ENCODE peak calls at places on chromosomes 12 and 14, in seven cellular contexts. One of them, this sample, is unnamed.

GRCh38 chr12:48717252-48717695 is 767 bp upstream of the CCNT1 start:
- DNase-seq in amniotic stem cell: no peak
- DNase-seq in RCC 7860: no peak
- DNase-seq in activated T-cell treated with anti-CD3 and anti-CD28 coated beads, Interleukin-2, amount 50 U/mL, for 1 hour: no peak
- DNase-seq in EH: peak
- DNase-seq in stimulated activated CD8-positive, alpha-beta memory T cell treated with anti-CD3 and anti-CD28 coated beads, Interleukin-15, amount 100 ng/mL, for 24 hours: no peak
- DNase-seq in H7: peak
- DNase-seq in this sample: no peak

GRCh38 chr12:94147991-94148840 is at the start of gene PLXNC1:
- DNase-seq in amniotic stem cell: peak
- DNase-seq in RCC 7860: no peak
- DNase-seq in activated T-cell treated with anti-CD3 and anti-CD28 coated beads, Interleukin-2, amount 50 U/mL, for 1 hour: peak
- DNase-seq in EH: peak
- DNase-seq in stimulated activated CD8-positive, alpha-beta memory T cell treated with anti-CD3 and anti-CD28 coated beads, Interleukin-15, amount 100 ng/mL, for 24 hours: peak
- DNase-seq in H7: peak
- DNase-seq in this sample: peak

GRCh38 chr14:22200977-22201605 is 387.9 kb downstream of the DAD1 start:
- DNase-seq in amniotic stem cell: peak
- DNase-seq in RCC 7860: peak
- DNase-seq in activated T-cell treated with anti-CD3 and anti-CD28 coated beads, Interleukin-2, amount 50 U/mL, for 1 hour: no peak
- DNase-seq in EH: peak
- DNase-seq in stimulated activated CD8-positive, alpha-beta memory T cell treated with anti-CD3 and anti-CD28 coated beads, Interleukin-15, amount 100 ng/mL, for 24 hours: no peak
- DNase-seq in H7: peak
- DNase-seq in this sample: no peak

GRCh38 chr12:100733817-100734593 is 60.6 kb upstream of the ANO4 start:
- DNase-seq in amniotic stem cell: peak
- DNase-seq in RCC 7860: no peak
- DNase-seq in activated T-cell treated with anti-CD3 and anti-CD28 coated beads, Interleukin-2, amount 50 U/mL, for 1 hour: no peak
- DNase-seq in EH: peak
- DNase-seq in stimulated activated CD8-positive, alpha-beta memory T cell treated with anti-CD3 and anti-CD28 coated beads, Interleukin-15, amount 100 ng/mL, for 24 hours: no peak
- DNase-seq in H7: no peak
- DNase-seq in this sample: no peak

GRCh38 chr14:54350196-54350595 is 46.6 kb upstream of the CDKN3 start:
- DNase-seq in amniotic stem cell: no peak
- DNase-seq in RCC 7860: no peak
- DNase-seq in activated T-cell treated with anti-CD3 and anti-CD28 coated beads, Interleukin-2, amount 50 U/mL, for 1 hour: no peak
- DNase-seq in EH: peak
- DNase-seq in stimulated activated CD8-positive, alpha-beta memory T cell treated with anti-CD3 and anti-CD28 coated beads, Interleukin-15, amount 100 ng/mL, for 24 hours: no peak
- DNase-seq in H7: no peak
- DNase-seq in this sample: no peak

GRCh38 chr12:48037267-48037915 is 33.1 kb upstream of the COL2A1 start:
- DNase-seq in amniotic stem cell: no peak
- DNase-seq in RCC 7860: no peak
- DNase-seq in activated T-cell treated with anti-CD3 and anti-CD28 coated beads, Interleukin-2, amount 50 U/mL, for 1 hour: no peak
- DNase-seq in EH: peak
- DNase-seq in stimulated activated CD8-positive, alpha-beta memory T cell treated with anti-CD3 and anti-CD28 coated beads, Interleukin-15, amount 100 ng/mL, for 24 hours: no peak
- DNase-seq in H7: peak
- DNase-seq in this sample: no peak

GRCh38 chr12:2267624-2268477 is 215.1 kb downstream of the CACNA1C start:
- DNase-seq in amniotic stem cell: peak
- DNase-seq in RCC 7860: peak
- DNase-seq in activated T-cell treated with anti-CD3 and anti-CD28 coated beads, Interleukin-2, amount 50 U/mL, for 1 hour: no peak
- DNase-seq in EH: peak
- DNase-seq in stimulated activated CD8-positive, alpha-beta memory T cell treated with anti-CD3 and anti-CD28 coated beads, Interleukin-15, amount 100 ng/mL, for 24 hours: no peak
- DNase-seq in H7: peak
- DNase-seq in this sample: no peak

GRCh38 chr12:8011331-8011730 is 21.2 kb upstream of the FOXJ2 start:
- DNase-seq in amniotic stem cell: no peak
- DNase-seq in RCC 7860: no peak
- DNase-seq in activated T-cell treated with anti-CD3 and anti-CD28 coated beads, Interleukin-2, amount 50 U/mL, for 1 hour: no peak
- DNase-seq in EH: no peak
- DNase-seq in stimulated activated CD8-positive, alpha-beta memory T cell treated with anti-CD3 and anti-CD28 coated beads, Interleukin-15, amount 100 ng/mL, for 24 hours: no peak
- DNase-seq in H7: no peak
- DNase-seq in this sample: no peak

GRCh38 chr12:52873513-52873831 is 24.7 kb upstream of the KRT78 start:
- DNase-seq in amniotic stem cell: no peak
- DNase-seq in RCC 7860: no peak
- DNase-seq in activated T-cell treated with anti-CD3 and anti-CD28 coated beads, Interleukin-2, amount 50 U/mL, for 1 hour: no peak
- DNase-seq in EH: no peak
- DNase-seq in stimulated activated CD8-positive, alpha-beta memory T cell treated with anti-CD3 and anti-CD28 coated beads, Interleukin-15, amount 100 ng/mL, for 24 hours: no peak
- DNase-seq in H7: no peak
- DNase-seq in this sample: no peak

GRCh38 chr14:95432152-95433093 is 84.0 kb downstream of the SYNE3 start:
- DNase-seq in amniotic stem cell: no peak
- DNase-seq in RCC 7860: no peak
- DNase-seq in activated T-cell treated with anti-CD3 and anti-CD28 coated beads, Interleukin-2, amount 50 U/mL, for 1 hour: no peak
- DNase-seq in EH: peak
- DNase-seq in stimulated activated CD8-positive, alpha-beta memory T cell treated with anti-CD3 and anti-CD28 coated beads, Interleukin-15, amount 100 ng/mL, for 24 hours: no peak
- DNase-seq in H7: peak
- DNase-seq in this sample: no peak

GRCh38 chr12:22539055-22539454 is 5.3 kb downstream of the C2CD5 start:
- DNase-seq in amniotic stem cell: no peak
- DNase-seq in RCC 7860: no peak
- DNase-seq in activated T-cell treated with anti-CD3 and anti-CD28 coated beads, Interleukin-2, amount 50 U/mL, for 1 hour: no peak
- DNase-seq in EH: no peak
- DNase-seq in stimulated activated CD8-positive, alpha-beta memory T cell treated with anti-CD3 and anti-CD28 coated beads, Interleukin-15, amount 100 ng/mL, for 24 hours: no peak
- DNase-seq in H7: no peak
- DNase-seq in this sample: no peak

GRCh38 chr12:109461846-109462766 is 15.0 kb downstream of the KCTD10 start:
- DNase-seq in amniotic stem cell: peak
- DNase-seq in RCC 7860: peak
- DNase-seq in activated T-cell treated with anti-CD3 and anti-CD28 coated beads, Interleukin-2, amount 50 U/mL, for 1 hour: no peak
- DNase-seq in EH: peak
- DNase-seq in stimulated activated CD8-positive, alpha-beta memory T cell treated with anti-CD3 and anti-CD28 coated beads, Interleukin-15, amount 100 ng/mL, for 24 hours: no peak
- DNase-seq in H7: peak
- DNase-seq in this sample: no peak

GRCh38 chr12:108768591-108769500 is 37.5 kb upstream of the CORO1C start:
- DNase-seq in amniotic stem cell: no peak
- DNase-seq in RCC 7860: no peak
- DNase-seq in activated T-cell treated with anti-CD3 and anti-CD28 coated beads, Interleukin-2, amount 50 U/mL, for 1 hour: peak
- DNase-seq in EH: no peak
- DNase-seq in stimulated activated CD8-positive, alpha-beta memory T cell treated with anti-CD3 and anti-CD28 coated beads, Interleukin-15, amount 100 ng/mL, for 24 hours: no peak
- DNase-seq in H7: peak
- DNase-seq in this sample: no peak

GRCh38 chr12:33439587-33440011 is at the start of gene SYT10:
- DNase-seq in amniotic stem cell: no peak
- DNase-seq in RCC 7860: no peak
- DNase-seq in activated T-cell treated with anti-CD3 and anti-CD28 coated beads, Interleukin-2, amount 50 U/mL, for 1 hour: no peak
- DNase-seq in EH: no peak
- DNase-seq in stimulated activated CD8-positive, alpha-beta memory T cell treated with anti-CD3 and anti-CD28 coated beads, Interleukin-15, amount 100 ng/mL, for 24 hours: no peak
- DNase-seq in H7: peak
- DNase-seq in this sample: no peak

GRCh38 chr14:64838656-64839055 is 41.1 kb downstream of the SPTB start:
- DNase-seq in amniotic stem cell: no peak
- DNase-seq in RCC 7860: no peak
- DNase-seq in activated T-cell treated with anti-CD3 and anti-CD28 coated beads, Interleukin-2, amount 50 U/mL, for 1 hour: no peak
- DNase-seq in EH: no peak
- DNase-seq in stimulated activated CD8-positive, alpha-beta memory T cell treated with anti-CD3 and anti-CD28 coated beads, Interleukin-15, amount 100 ng/mL, for 24 hours: no peak
- DNase-seq in H7: no peak
- DNase-seq in this sample: no peak

GRCh38 chr14:69268763-69269162 is 8.8 kb downstream of the GALNT16 start:
- DNase-seq in amniotic stem cell: no peak
- DNase-seq in RCC 7860: peak
- DNase-seq in activated T-cell treated with anti-CD3 and anti-CD28 coated beads, Interleukin-2, amount 50 U/mL, for 1 hour: no peak
- DNase-seq in EH: peak
- DNase-seq in stimulated activated CD8-positive, alpha-beta memory T cell treated with anti-CD3 and anti-CD28 coated beads, Interleukin-15, amount 100 ng/mL, for 24 hours: no peak
- DNase-seq in H7: no peak
- DNase-seq in this sample: no peak

GRCh38 chr12:24360461-24360860 is 411.0 kb upstream of the SOX5 start:
- DNase-seq in amniotic stem cell: no peak
- DNase-seq in RCC 7860: no peak
- DNase-seq in activated T-cell treated with anti-CD3 and anti-CD28 coated beads, Interleukin-2, amount 50 U/mL, for 1 hour: no peak
- DNase-seq in EH: no peak
- DNase-seq in stimulated activated CD8-positive, alpha-beta memory T cell treated with anti-CD3 and anti-CD28 coated beads, Interleukin-15, amount 100 ng/mL, for 24 hours: no peak
- DNase-seq in H7: no peak
- DNase-seq in this sample: no peak

GRCh38 chr12:102302553-102302952 is 104.9 kb upstream of the PMCH start:
- DNase-seq in amniotic stem cell: no peak
- DNase-seq in RCC 7860: no peak
- DNase-seq in activated T-cell treated with anti-CD3 and anti-CD28 coated beads, Interleukin-2, amount 50 U/mL, for 1 hour: no peak
- DNase-seq in EH: peak
- DNase-seq in stimulated activated CD8-positive, alpha-beta memory T cell treated with anti-CD3 and anti-CD28 coated beads, Interleukin-15, amount 100 ng/mL, for 24 hours: no peak
- DNase-seq in H7: no peak
- DNase-seq in this sample: no peak

GRCh38 chr12:131066207-131066885 is 112.6 kb downstream of the ADGRD1 start:
- DNase-seq in amniotic stem cell: no peak
- DNase-seq in RCC 7860: no peak
- DNase-seq in activated T-cell treated with anti-CD3 and anti-CD28 coated beads, Interleukin-2, amount 50 U/mL, for 1 hour: no peak
- DNase-seq in EH: no peak
- DNase-seq in stimulated activated CD8-positive, alpha-beta memory T cell treated with anti-CD3 and anti-CD28 coated beads, Interleukin-15, amount 100 ng/mL, for 24 hours: no peak
- DNase-seq in H7: peak
- DNase-seq in this sample: no peak

GRCh38 chr12:75097003-75097402 is 112.6 kb downstream of the KCNC2 start:
- DNase-seq in amniotic stem cell: no peak
- DNase-seq in RCC 7860: no peak
- DNase-seq in activated T-cell treated with anti-CD3 and anti-CD28 coated beads, Interleukin-2, amount 50 U/mL, for 1 hour: no peak
- DNase-seq in EH: no peak
- DNase-seq in stimulated activated CD8-positive, alpha-beta memory T cell treated with anti-CD3 and anti-CD28 coated beads, Interleukin-15, amount 100 ng/mL, for 24 hours: no peak
- DNase-seq in H7: no peak
- DNase-seq in this sample: no peak

GRCh38 chr12:102120886-102121285 is 903 bp downstream of the PARPBP start:
- DNase-seq in amniotic stem cell: peak
- DNase-seq in RCC 7860: peak
- DNase-seq in activated T-cell treated with anti-CD3 and anti-CD28 coated beads, Interleukin-2, amount 50 U/mL, for 1 hour: no peak
- DNase-seq in EH: peak
- DNase-seq in stimulated activated CD8-positive, alpha-beta memory T cell treated with anti-CD3 and anti-CD28 coated beads, Interleukin-15, amount 100 ng/mL, for 24 hours: no peak
- DNase-seq in H7: peak
- DNase-seq in this sample: no peak

GRCh38 chr12:3938042-3938544 is 64.9 kb upstream of the PARP11 start:
- DNase-seq in amniotic stem cell: no peak
- DNase-seq in RCC 7860: no peak
- DNase-seq in activated T-cell treated with anti-CD3 and anti-CD28 coated beads, Interleukin-2, amount 50 U/mL, for 1 hour: no peak
- DNase-seq in EH: no peak
- DNase-seq in stimulated activated CD8-positive, alpha-beta memory T cell treated with anti-CD3 and anti-CD28 coated beads, Interleukin-15, amount 100 ng/mL, for 24 hours: no peak
- DNase-seq in H7: no peak
- DNase-seq in this sample: no peak

GRCh38 chr14:95515523-95516517 is 630 bp downstream of the SYNE3 start:
- DNase-seq in amniotic stem cell: no peak
- DNase-seq in RCC 7860: no peak
- DNase-seq in activated T-cell treated with anti-CD3 and anti-CD28 coated beads, Interleukin-2, amount 50 U/mL, for 1 hour: peak
- DNase-seq in EH: peak
- DNase-seq in stimulated activated CD8-positive, alpha-beta memory T cell treated with anti-CD3 and anti-CD28 coated beads, Interleukin-15, amount 100 ng/mL, for 24 hours: peak
- DNase-seq in H7: peak
- DNase-seq in this sample: peak

GRCh38 chr14:99198746-99199145 is 73.3 kb downstream of the BCL11B start:
- DNase-seq in amniotic stem cell: no peak
- DNase-seq in RCC 7860: no peak
- DNase-seq in activated T-cell treated with anti-CD3 and anti-CD28 coated beads, Interleukin-2, amount 50 U/mL, for 1 hour: no peak
- DNase-seq in EH: no peak
- DNase-seq in stimulated activated CD8-positive, alpha-beta memory T cell treated with anti-CD3 and anti-CD28 coated beads, Interleukin-15, amount 100 ng/mL, for 24 hours: no peak
- DNase-seq in H7: no peak
- DNase-seq in this sample: no peak

GRCh38 chr12:80175307-80175930 is 76.1 kb downstream of the OTOGL start:
- DNase-seq in amniotic stem cell: no peak
- DNase-seq in RCC 7860: no peak
- DNase-seq in activated T-cell treated with anti-CD3 and anti-CD28 coated beads, Interleukin-2, amount 50 U/mL, for 1 hour: no peak
- DNase-seq in EH: no peak
- DNase-seq in stimulated activated CD8-positive, alpha-beta memory T cell treated with anti-CD3 and anti-CD28 coated beads, Interleukin-15, amount 100 ng/mL, for 24 hours: no peak
- DNase-seq in H7: no peak
- DNase-seq in this sample: no peak

GRCh38 chr12:124687695-124688301 is 120.4 kb upstream of the NCOR2 start:
- DNase-seq in amniotic stem cell: no peak
- DNase-seq in RCC 7860: no peak
- DNase-seq in activated T-cell treated with anti-CD3 and anti-CD28 coated beads, Interleukin-2, amount 50 U/mL, for 1 hour: no peak
- DNase-seq in EH: no peak
- DNase-seq in stimulated activated CD8-positive, alpha-beta memory T cell treated with anti-CD3 and anti-CD28 coated beads, Interleukin-15, amount 100 ng/mL, for 24 hours: no peak
- DNase-seq in H7: no peak
- DNase-seq in this sample: no peak